ENCODE peak calls at places on chromosomes 13 and 19, in ten cellular contexts. One of them, this sample, is unnamed.

GRCh38 chr19:4692275-4693077 is 22.3 kb upstream of the MYDGF start:
- DNase-seq in left lung: no peak
- DNase-seq in psoas muscle: no peak
- DNase-seq in lower leg skin: no peak
- DNase-seq in HFFc6: no peak
- DNase-seq in progenitor cell of endocrine pancreas: no peak
- DNase-seq in AG04450: no peak
- DNase-seq in nephron progenitor cell: no peak
- DNase-seq in left ventricle myocardium inferior: no peak
- DNase-seq in Calu3: no peak
- DNase-seq in this sample: no peak

GRCh38 chr13:27421101-27421881 is 3.1 kb upstream of the GTF3A start:
- DNase-seq in left lung: no peak
- DNase-seq in psoas muscle: no peak
- DNase-seq in lower leg skin: no peak
- DNase-seq in HFFc6: no peak
- DNase-seq in progenitor cell of endocrine pancreas: no peak
- DNase-seq in AG04450: no peak
- DNase-seq in nephron progenitor cell: no peak
- DNase-seq in left ventricle myocardium inferior: no peak
- DNase-seq in Calu3: no peak
- DNase-seq in this sample: no peak

GRCh38 chr13:87570669-87571068 is 100.5 kb upstream of the SLITRK5 start:
- DNase-seq in left lung: no peak
- DNase-seq in psoas muscle: no peak
- DNase-seq in lower leg skin: no peak
- DNase-seq in HFFc6: no peak
- DNase-seq in progenitor cell of endocrine pancreas: no peak
- DNase-seq in AG04450: no peak
- DNase-seq in nephron progenitor cell: no peak
- DNase-seq in left ventricle myocardium inferior: no peak
- DNase-seq in Calu3: no peak
- DNase-seq in this sample: no peak

GRCh38 chr13:49218493-49219051 is 1.6 kb upstream of the MLNR start:
- DNase-seq in left lung: peak; percentile 75
- DNase-seq in psoas muscle: no peak
- DNase-seq in lower leg skin: no peak
- DNase-seq in HFFc6: no peak
- DNase-seq in progenitor cell of endocrine pancreas: no peak
- DNase-seq in AG04450: no peak
- DNase-seq in nephron progenitor cell: peak; percentile 14
- DNase-seq in left ventricle myocardium inferior: no peak
- DNase-seq in Calu3: no peak
- DNase-seq in this sample: no peak

GRCh38 chr19:39941615-39942507 is 7.4 kb upstream of the FCGBP start:
- DNase-seq in left lung: no peak
- DNase-seq in psoas muscle: no peak
- DNase-seq in lower leg skin: peak; percentile 43
- DNase-seq in HFFc6: no peak
- DNase-seq in progenitor cell of endocrine pancreas: no peak
- DNase-seq in AG04450: no peak
- DNase-seq in nephron progenitor cell: no peak
- DNase-seq in left ventricle myocardium inferior: no peak
- DNase-seq in Calu3: peak; percentile 74
- DNase-seq in this sample: no peak

GRCh38 chr19:54905908-54906511 is at the start of gene NCR1:
- DNase-seq in left lung: no peak
- DNase-seq in psoas muscle: no peak
- DNase-seq in lower leg skin: no peak
- DNase-seq in HFFc6: no peak
- DNase-seq in progenitor cell of endocrine pancreas: no peak
- DNase-seq in AG04450: no peak
- DNase-seq in nephron progenitor cell: no peak
- DNase-seq in left ventricle myocardium inferior: no peak
- DNase-seq in Calu3: no peak
- DNase-seq in this sample: no peak

GRCh38 chr13:35988648-35989081 is 142.5 kb downstream of the DCLK1 start:
- DNase-seq in left lung: no peak
- DNase-seq in psoas muscle: no peak
- DNase-seq in lower leg skin: no peak
- DNase-seq in HFFc6: peak; percentile 8
- DNase-seq in progenitor cell of endocrine pancreas: no peak
- DNase-seq in AG04450: no peak
- DNase-seq in nephron progenitor cell: no peak
- DNase-seq in left ventricle myocardium inferior: no peak
- DNase-seq in Calu3: no peak
- DNase-seq in this sample: no peak

GRCh38 chr13:44796597-44797517 is 192.4 kb downstream of the NUFIP1 start:
- DNase-seq in left lung: no peak
- DNase-seq in psoas muscle: no peak
- DNase-seq in lower leg skin: no peak
- DNase-seq in HFFc6: no peak
- DNase-seq in progenitor cell of endocrine pancreas: no peak
- DNase-seq in AG04450: no peak
- DNase-seq in nephron progenitor cell: no peak
- DNase-seq in left ventricle myocardium inferior: no peak
- DNase-seq in Calu3: no peak
- DNase-seq in this sample: no peak

GRCh38 chr19:5115771-5116202 is 146.9 kb downstream of the KDM4B start:
- DNase-seq in left lung: no peak
- DNase-seq in psoas muscle: no peak
- DNase-seq in lower leg skin: no peak
- DNase-seq in HFFc6: no peak
- DNase-seq in progenitor cell of endocrine pancreas: no peak
- DNase-seq in AG04450: no peak
- DNase-seq in nephron progenitor cell: no peak
- DNase-seq in left ventricle myocardium inferior: no peak
- DNase-seq in Calu3: no peak
- DNase-seq in this sample: no peak

GRCh38 chr13:74306496-74306895 is 172.3 kb upstream of the KLF12 start:
- DNase-seq in left lung: no peak
- DNase-seq in psoas muscle: no peak
- DNase-seq in lower leg skin: no peak
- DNase-seq in HFFc6: peak; percentile 15
- DNase-seq in progenitor cell of endocrine pancreas: no peak
- DNase-seq in AG04450: no peak
- DNase-seq in nephron progenitor cell: no peak
- DNase-seq in left ventricle myocardium inferior: no peak
- DNase-seq in Calu3: no peak
- DNase-seq in this sample: no peak

GRCh38 chr13:33017410-33017929 is 1.2 kb downstream of the KL start:
- DNase-seq in left lung: no peak
- DNase-seq in psoas muscle: peak; percentile 40
- DNase-seq in lower leg skin: peak; percentile 45
- DNase-seq in HFFc6: no peak
- DNase-seq in progenitor cell of endocrine pancreas: no peak
- DNase-seq in AG04450: no peak
- DNase-seq in nephron progenitor cell: peak; percentile 11
- DNase-seq in left ventricle myocardium inferior: peak; percentile 48
- DNase-seq in Calu3: peak; percentile 54
- DNase-seq in this sample: no peak

GRCh38 chr19:4471400-4472173 is 510 bp upstream of the HDGFL2 start:
- DNase-seq in left lung: peak; percentile 95
- DNase-seq in psoas muscle: peak; percentile 98
- DNase-seq in lower leg skin: peak; percentile 99
- DNase-seq in HFFc6: peak; percentile 100
- DNase-seq in progenitor cell of endocrine pancreas: peak; percentile 93
- DNase-seq in AG04450: peak; percentile 100
- DNase-seq in nephron progenitor cell: peak; percentile 94
- DNase-seq in left ventricle myocardium inferior: peak; percentile 98
- DNase-seq in Calu3: peak; percentile 93
- DNase-seq in this sample: peak; percentile 89

GRCh38 chr19:51079486-51080110 is 3.1 kb downstream of the KLK14 start:
- DNase-seq in left lung: no peak
- DNase-seq in psoas muscle: no peak
- DNase-seq in lower leg skin: no peak
- DNase-seq in HFFc6: no peak
- DNase-seq in progenitor cell of endocrine pancreas: no peak
- DNase-seq in AG04450: no peak
- DNase-seq in nephron progenitor cell: no peak
- DNase-seq in left ventricle myocardium inferior: peak; percentile 75
- DNase-seq in Calu3: no peak
- DNase-seq in this sample: peak; percentile 47

GRCh38 chr19:10088949-10089554 is 2.9 kb downstream of the SHFL start:
- DNase-seq in left lung: no peak
- DNase-seq in psoas muscle: no peak
- DNase-seq in lower leg skin: no peak
- DNase-seq in HFFc6: no peak
- DNase-seq in progenitor cell of endocrine pancreas: no peak
- DNase-seq in AG04450: no peak
- DNase-seq in nephron progenitor cell: no peak
- DNase-seq in left ventricle myocardium inferior: no peak
- DNase-seq in Calu3: no peak
- DNase-seq in this sample: no peak

GRCh38 chr13:67827992-67828391 is 597.9 kb upstream of the PCDH9 start:
- DNase-seq in left lung: no peak
- DNase-seq in psoas muscle: no peak
- DNase-seq in lower leg skin: no peak
- DNase-seq in HFFc6: no peak
- DNase-seq in progenitor cell of endocrine pancreas: no peak
- DNase-seq in AG04450: no peak
- DNase-seq in nephron progenitor cell: no peak
- DNase-seq in left ventricle myocardium inferior: no peak
- DNase-seq in Calu3: no peak
- DNase-seq in this sample: no peak

DNA sequence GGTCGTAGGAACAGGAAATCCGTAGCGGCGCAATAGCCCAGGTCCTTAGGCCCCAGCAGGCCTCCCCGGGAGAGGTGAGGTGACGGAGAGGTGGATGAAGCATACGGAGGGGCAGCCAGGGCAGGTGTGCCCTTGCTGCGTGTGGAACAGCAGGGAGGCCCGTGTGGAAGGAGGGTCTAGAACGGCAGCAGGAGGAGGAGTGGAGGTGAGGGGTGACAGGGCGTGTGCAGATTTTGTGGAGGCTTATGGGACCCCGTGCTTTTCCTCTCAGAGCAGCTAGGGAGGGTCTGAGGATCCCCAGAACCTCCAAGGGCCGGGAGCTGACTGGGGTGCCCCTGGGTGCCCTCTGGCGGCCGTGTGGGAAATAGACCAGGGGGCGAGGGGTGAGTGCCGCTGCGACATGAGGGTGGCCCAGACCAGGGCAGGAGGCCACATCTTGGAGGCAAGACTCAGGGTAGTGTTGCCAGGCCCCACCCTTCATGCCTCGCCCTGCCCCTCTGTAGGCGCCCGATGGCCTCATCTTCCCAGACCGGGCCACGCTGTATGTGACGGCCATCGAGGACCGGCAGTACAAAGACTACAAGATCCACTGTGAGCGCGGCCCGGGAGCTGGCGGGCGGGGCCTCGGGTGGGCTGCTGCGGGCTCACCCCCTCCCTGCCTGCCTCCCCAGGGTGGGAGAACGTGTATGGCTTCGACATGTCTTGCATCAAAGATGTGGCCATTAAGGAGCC is 5.0 kb upstream of the ADM5 start:
- DNase-seq in left lung: peak; percentile 79
- DNase-seq in psoas muscle: no peak
- DNase-seq in lower leg skin: no peak
- DNase-seq in HFFc6: no peak
- DNase-seq in progenitor cell of endocrine pancreas: no peak
- DNase-seq in AG04450: no peak
- DNase-seq in nephron progenitor cell: no peak
- DNase-seq in left ventricle myocardium inferior: no peak
- DNase-seq in Calu3: peak; percentile 65
- DNase-seq in this sample: no peak
- TF ChIP-seq CTCF in left lung: no peak
- TF ChIP-seq CTCF in psoas muscle: peak; percentile 25
- TF ChIP-seq CTCF in lower leg skin: no peak
- TF ChIP-seq CTCF in HFFc6: peak; percentile 71
- TF ChIP-seq CTCF in progenitor cell of endocrine pancreas: peak; percentile 38
- TF ChIP-seq CTCF in AG04450: peak; percentile 50
- TF ChIP-seq CTCF in nephron progenitor cell: peak; percentile 29
- TF ChIP-seq CTCF in left ventricle myocardium inferior: peak; percentile 41
- TF ChIP-seq CTCF in Calu3: peak; percentile 93
- TF ChIP-seq CTCF in this sample: no peak

DNA sequence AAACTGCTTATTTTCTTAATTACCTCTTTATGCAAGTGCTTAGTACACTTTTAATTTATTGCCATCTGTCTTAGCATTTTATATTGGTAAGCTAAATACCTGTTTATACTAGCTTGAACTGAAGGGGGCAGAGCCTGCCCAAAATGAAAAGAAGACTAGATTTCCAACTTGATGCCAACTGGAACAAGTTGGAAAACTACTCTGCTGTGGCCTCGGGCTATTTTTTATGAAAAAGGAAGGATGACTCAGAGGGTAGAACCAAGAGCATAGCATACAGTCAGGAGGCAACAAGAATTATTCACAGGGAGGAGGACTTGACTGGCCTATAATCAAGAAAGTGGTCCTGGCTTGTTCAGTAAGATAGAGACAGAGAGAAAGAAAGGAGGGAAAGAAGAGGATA is 150.3 kb downstream of the NDFIP2 start:
- DNase-seq in left lung: no peak
- DNase-seq in psoas muscle: no peak
- DNase-seq in lower leg skin: peak; percentile 65
- DNase-seq in HFFc6: peak; percentile 96
- DNase-seq in progenitor cell of endocrine pancreas: no peak
- DNase-seq in AG04450: no peak
- DNase-seq in nephron progenitor cell: no peak
- DNase-seq in left ventricle myocardium inferior: no peak
- DNase-seq in Calu3: peak; percentile 17
- DNase-seq in this sample: no peak
- TF ChIP-seq CTCF in left lung: no peak
- TF ChIP-seq CTCF in psoas muscle: peak; percentile 59
- TF ChIP-seq CTCF in lower leg skin: no peak
- TF ChIP-seq CTCF in HFFc6: peak; percentile 68
- TF ChIP-seq CTCF in progenitor cell of endocrine pancreas: peak; percentile 16
- TF ChIP-seq CTCF in AG04450: peak; percentile 23
- TF ChIP-seq CTCF in nephron progenitor cell: no peak
- TF ChIP-seq CTCF in left ventricle myocardium inferior: peak; percentile 55
- TF ChIP-seq CTCF in Calu3: no peak
- TF ChIP-seq CTCF in this sample: no peak

GRCh38 chr19:33705090-33705847 is 83.5 kb downstream of the CHST8 start:
- DNase-seq in left lung: no peak
- DNase-seq in psoas muscle: no peak
- DNase-seq in lower leg skin: no peak
- DNase-seq in HFFc6: no peak
- DNase-seq in progenitor cell of endocrine pancreas: no peak
- DNase-seq in AG04450: no peak
- DNase-seq in nephron progenitor cell: no peak
- DNase-seq in left ventricle myocardium inferior: peak; percentile 11
- DNase-seq in Calu3: no peak
- DNase-seq in this sample: no peak
- TF ChIP-seq CTCF in left lung: no peak
- TF ChIP-seq CTCF in psoas muscle: no peak
- TF ChIP-seq CTCF in lower leg skin: no peak
- TF ChIP-seq CTCF in HFFc6: no peak
- TF ChIP-seq CTCF in progenitor cell of endocrine pancreas: peak; percentile 24
- TF ChIP-seq CTCF in AG04450: no peak
- TF ChIP-seq CTCF in nephron progenitor cell: no peak
- TF ChIP-seq CTCF in left ventricle myocardium inferior: no peak
- TF ChIP-seq CTCF in Calu3: no peak
- TF ChIP-seq CTCF in this sample: no peak

DNA sequence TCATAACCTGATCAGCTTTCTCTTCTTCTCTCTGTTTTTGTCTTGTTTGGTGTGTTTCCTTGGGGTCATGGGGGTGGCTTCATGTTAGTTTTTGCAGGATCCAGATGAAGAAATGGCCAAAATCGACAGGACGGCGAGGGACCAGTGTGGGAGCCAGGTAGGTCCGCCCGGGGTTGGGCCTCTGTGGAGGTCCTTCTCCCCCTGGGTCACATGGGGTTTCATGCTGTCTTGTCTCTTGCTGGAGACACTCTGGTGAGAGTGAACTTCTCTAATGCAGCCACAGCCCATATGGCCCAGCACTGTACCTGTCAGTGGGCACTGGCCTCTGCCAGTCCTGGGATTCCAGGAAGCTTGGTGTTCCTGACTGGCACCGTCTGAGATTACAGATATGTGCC is 1.1 kb downstream of the CCNE1 start:
- DNase-seq in left lung: no peak
- DNase-seq in psoas muscle: no peak
- DNase-seq in lower leg skin: no peak
- DNase-seq in HFFc6: no peak
- DNase-seq in progenitor cell of endocrine pancreas: no peak
- DNase-seq in AG04450: no peak
- DNase-seq in nephron progenitor cell: no peak
- DNase-seq in left ventricle myocardium inferior: no peak
- DNase-seq in Calu3: no peak
- DNase-seq in this sample: no peak
- TF ChIP-seq CTCF in left lung: no peak
- TF ChIP-seq CTCF in psoas muscle: no peak
- TF ChIP-seq CTCF in lower leg skin: no peak
- TF ChIP-seq CTCF in HFFc6: no peak
- TF ChIP-seq CTCF in progenitor cell of endocrine pancreas: no peak
- TF ChIP-seq CTCF in AG04450: no peak
- TF ChIP-seq CTCF in nephron progenitor cell: no peak
- TF ChIP-seq CTCF in left ventricle myocardium inferior: no peak
- TF ChIP-seq CTCF in Calu3: no peak
- TF ChIP-seq CTCF in this sample: no peak